ENCODE peak calls at places on chromosomes 1 and 21, in four cellular contexts. G is ecto neural progenitor cell, D is SJCRH30, O is D341Med. H is an unnamed sample.

GRCh38 chr1:182299728-182300581 is 91.6 kb downstream of the GLUL start:
- DNase-seq in G (no peak), D (peak; percentile 86), O (no peak), H (no peak)

GRCh38 chr1:30623431-30623830 is 100.0 kb downstream of the MATN1 start:
- DNase-seq in O (no peak), G (no peak), D (no peak), H (no peak)

GRCh38 chr21:45607021-45607921 is 36.3 kb upstream of the PCBP3 start:
- DNase-seq in O (no peak), D (no peak), G (no peak), H (no peak)

GRCh38 chr21:41894922-41895557 is 15.9 kb upstream of the PRDM15 start:
- DNase-seq in O (no peak), G (no peak), D (no peak), H (no peak)

GRCh38 chr1:219928791-219929118 is 398 bp upstream of the SLC30A10 start:
- DNase-seq in O (peak; percentile 41), G (no peak), D (no peak), H (no peak)

GRCh38 chr1:53559854-53560571 is 100.8 kb downstream of the DMRTB1 start:
- DNase-seq in D (no peak), G (no peak), O (no peak), H (no peak)

GRCh38 chr1:13700521-13701273 is 709 bp downstream of the PRDM2 start:
- DNase-seq in G (no peak), O (no peak), D (no peak), H (no peak)

GRCh38 chr21:9730866-9731265 is 790.5 kb upstream of the TPTE start:
- DNase-seq in O (no peak), D (no peak), G (no peak), H (no peak)

GRCh38 chr1:39047374-39048229 is 21.5 kb downstream of the NDUFS5 start:
- DNase-seq in O (no peak), G (no peak), D (peak; percentile 21), H (no peak)

GRCh38 chr1:46442317-46443161 is 47.1 kb upstream of the DMBX1 start:
- DNase-seq in O (peak; percentile 80), D (peak; percentile 82), G (peak; percentile 96), H (peak; percentile 73)

GRCh38 chr1:43441166-43441893 is 12.4 kb downstream of the HYI start:
- DNase-seq in G (no peak), O (no peak), D (no peak), H (no peak)

GRCh38 chr1:143661418-143662120 is 310.2 kb downstream of the FAM72C start:
- DNase-seq in D (no peak), O (no peak), G (no peak), H (no peak)

GRCh38 chr1:1596493-1597274 is 3.3 kb downstream of the FNDC10 start:
- DNase-seq in G (no peak), D (peak; percentile 38), O (peak; percentile 35), H (no peak)

GRCh38 chr1:26017606-26018005 is 4.0 kb upstream of the EXTL1 start:
- DNase-seq in G (no peak), O (no peak), D (peak; percentile 67), H (no peak)

GRCh38 chr1:39570477-39571177 is 6.0 kb downstream of the PABPC4 start:
- DNase-seq in G (no peak), O (no peak), D (no peak), H (no peak)

GRCh38 chr1:20058531-20058930 is 11.5 kb upstream of the PLA2G5 start:
- DNase-seq in D (no peak), G (no peak), O (no peak), H (no peak)

GRCh38 chr1:2283991-2284895 is 56.1 kb downstream of the SKI start:
- DNase-seq in D (no peak), O (no peak), G (no peak), H (no peak)

GRCh38 chr1:92623187-92623778 is 136.6 kb upstream of the GFI1 start:
- DNase-seq in G (no peak), D (no peak), O (peak; percentile 13), H (no peak)

GRCh38 chr1:230113605-230114241 is 46.7 kb downstream of the GALNT2 start:
- DNase-seq in O (no peak), G (no peak), D (no peak), H (no peak)

GRCh38 chr21:45378258-45378966 is 26.6 kb upstream of the COL18A1 start:
- DNase-seq in O (no peak), D (peak; percentile 1), G (no peak), H (no peak)

GRCh38 chr1:184507604-184508289 is 120.9 kb downstream of the C1orf21 start:
- DNase-seq in D (no peak), G (no peak), O (no peak), H (no peak)

GRCh38 chr1:206466840-206467649 is 3.2 kb upstream of the IKBKE start:
- DNase-seq in D (no peak), O (no peak), G (no peak), H (no peak)

GRCh38 chr1:107952989-107953388 is 12.0 kb downstream of the VAV3 start:
- DNase-seq in O (no peak), G (no peak), D (peak; percentile 42), H (no peak)

GRCh38 chr21:42583992-42584641 is 69.3 kb upstream of the PDE9A start:
- DNase-seq in G (no peak), O (no peak), D (no peak), H (no peak)

GRCh38 chr1:89704014-89704413 is 71.1 kb downstream of the LRRC8C start:
- DNase-seq in D (no peak), O (no peak), G (no peak), H (no peak)

H was measured in DMS 273 treated with DMSO at 0.1 percent for 48 hours.